ENCODE peak calls at places on chromosomes 7 and 10, in six cellular contexts. Y is H9, M is H1, K is IMR-90, A is mesenchymal stem cell, P is trophoblast cell. Q is an unnamed sample.

GRCh38 chr7:105691692-105692564 is 110.6 kb upstream of the EFCAB10 start:
- DNase-seq in Y (peak), M (no peak), K (peak), A (no peak), P (peak), Q (no peak)

GRCh38 chr10:9781681-9782080 is 1236.0 kb upstream of the CELF2 start:
- DNase-seq in Y (no peak), M (no peak), K (peak), A (no peak), P (no peak), Q (no peak)

GRCh38 chr10:15344876-15345285 is 26.2 kb downstream of the FAM171A1 start:
- DNase-seq in Y (no peak), M (no peak), K (peak), A (no peak), P (no peak), Q (no peak)

GRCh38 chr10:122244001-122244715 is 26.9 kb upstream of the BTBD16 start:
- DNase-seq in Y (no peak), M (no peak), K (no peak), A (no peak), P (no peak), Q (no peak)

GRCh38 chr7:139354729-139355128 is 5.0 kb upstream of the LUC7L2 start:
- DNase-seq in Y (no peak), M (no peak), K (no peak), A (no peak), P (no peak), Q (no peak)

GRCh38 chr7:16078076-16078952 is 343.0 kb downstream of the CRPPA start:
- DNase-seq in Y (no peak), M (no peak), K (peak), A (peak), P (peak), Q (peak)

GRCh38 chr10:96512524-96512991 is 1.2 kb downstream of the TLL2 start:
- DNase-seq in Y (peak), M (peak), K (peak), A (peak), P (peak), Q (no peak)

GRCh38 chr7:124775422-124775821 is 9.8 kb upstream of the GPR37 start:
- DNase-seq in Y (no peak), M (no peak), K (no peak), A (no peak), P (no peak), Q (no peak)

GRCh38 chr10:36515313-36515712 is 610.1 kb upstream of the ANKRD30A start:
- DNase-seq in Y (no peak), M (no peak), K (peak), A (peak), P (no peak), Q (no peak)

GRCh38 chr7:12570529-12571461 is at the start of gene SCIN:
- DNase-seq in Y (peak), M (no peak), K (no peak), A (peak), P (peak), Q (no peak)

GRCh38 chr7:111059826-111060225 is 31.1 kb upstream of the LRRN3 start:
- DNase-seq in Y (no peak), M (no peak), K (no peak), A (no peak), P (no peak), Q (no peak)

GRCh38 chr10:16999665-17000451 is 129.8 kb downstream of the CUBN start:
- DNase-seq in Y (no peak), M (no peak), K (peak), A (peak), P (no peak), Q (no peak)

GRCh38 chr10:101292194-101293006 is 61.6 kb upstream of the BTRC start:
- DNase-seq in Y (no peak), M (no peak), K (no peak), A (peak), P (peak), Q (no peak)

GRCh38 chr7:136526408-136527105 is 341.9 kb upstream of the CHRM2 start:
- DNase-seq in Y (no peak), M (no peak), K (no peak), A (no peak), P (no peak), Q (no peak)

GRCh38 chr10:71831646-71832552 is 19.2 kb downstream of the PSAP start:
- DNase-seq in Y (no peak), M (no peak), K (peak), A (no peak), P (peak), Q (no peak)

GRCh38 chr10:14247650-14248258 is 83.0 kb downstream of the FRMD4A start:
- DNase-seq in Y (no peak), M (no peak), K (no peak), A (no peak), P (no peak), Q (no peak)

GRCh38 chr7:379456-380225 is 89.7 kb downstream of the FOXL3 start:
- DNase-seq in Y (peak), M (peak), K (no peak), A (peak), P (no peak), Q (no peak)

GRCh38 chr7:35365523-35365922 is 111.6 kb upstream of the TBX20 start:
- DNase-seq in Y (no peak), M (no peak), K (no peak), A (no peak), P (no peak), Q (no peak)

GRCh38 chr10:128922172-128922571 is 544.9 kb upstream of the MGMT start:
- DNase-seq in Y (no peak), M (no peak), K (no peak), A (no peak), P (no peak), Q (no peak)

GRCh38 chr7:139915301-139915863 is 86.3 kb downstream of the TBXAS1 start:
- DNase-seq in Y (no peak), M (no peak), K (peak), A (no peak), P (no peak), Q (no peak)

GRCh38 chr10:116183733-116184447 is 89.1 kb downstream of the GFRA1 start:
- DNase-seq in Y (peak), M (peak), K (peak), A (peak), P (peak), Q (no peak)

GRCh38 chr7:112260941-112261340 is 54.4 kb downstream of the ZNF277 start:
- DNase-seq in Y (no peak), M (no peak), K (no peak), A (no peak), P (peak), Q (no peak)

GRCh38 chr7:22418251-22419046 is 61.5 kb upstream of the RAPGEF5 start:
- DNase-seq in Y (no peak), M (no peak), K (no peak), A (no peak), P (no peak), Q (no peak)

GRCh38 chr10:91253300-91253699 is 32.8 kb downstream of the PCGF5 start:
- DNase-seq in Y (no peak), M (no peak), K (no peak), A (no peak), P (no peak), Q (no peak)

GRCh38 chr7:1097120-1097504 is 9.2 kb downstream of the GPER1 start:
- DNase-seq in Y (no peak), M (no peak), K (no peak), A (no peak), P (no peak), Q (no peak)

GRCh38 chr7:150341263-150342118 is at the start of gene RARRES2:
- DNase-seq in Y (peak), M (no peak), K (no peak), A (peak), P (no peak), Q (no peak)

GRCh38 chr7:137895301-137896201 is 48.8 kb upstream of the DGKI start:
- DNase-seq in Y (no peak), M (no peak), K (no peak), A (no peak), P (no peak), Q (no peak)

GRCh38 chr10:102344067-102344466 is 51.4 kb upstream of the NFKB2 start:
- DNase-seq in Y (no peak), M (no peak), K (peak), A (no peak), P (no peak), Q (no peak)

GRCh38 chr10:673492-673891 is 16.0 kb downstream of the DIP2C start:
- DNase-seq in Y (no peak), M (no peak), K (no peak), A (no peak), P (no peak), Q (no peak)

GRCh38 chr7:109879429-109879828 is 1211.5 kb upstream of the LRRN3 start:
- DNase-seq in Y (no peak), M (no peak), K (no peak), A (no peak), P (no peak), Q (no peak)

GRCh38 chr7:42929449-42929848 is 2.5 kb downstream of the PSMA2 start:
- DNase-seq in Y (no peak), M (no peak), K (no peak), A (no peak), P (no peak), Q (no peak)

GRCh38 chr7:28013441-28013840 is 167.2 kb downstream of the JAZF1 start:
- DNase-seq in Y (no peak), M (no peak), K (no peak), A (no peak), P (no peak), Q (no peak)

GRCh38 chr7:78760620-78761355 is 692.7 kb downstream of the MAGI2 start:
- DNase-seq in Y (no peak), M (no peak), K (no peak), A (no peak), P (no peak), Q (no peak)

GRCh38 chr7:141484907-141485306 is 66.3 kb upstream of the AGK start:
- DNase-seq in Y (no peak), M (no peak), K (no peak), A (no peak), P (no peak), Q (no peak)

GRCh38 chr7:105580022-105580740 is 1.1 kb downstream of the EFCAB10 start:
- DNase-seq in Y (no peak), M (no peak), K (no peak), A (no peak), P (peak), Q (no peak)

GRCh38 chr7:92813390-92814024 is 22.9 kb downstream of the CDK6 start:
- DNase-seq in Y (no peak), M (no peak), K (peak), A (peak), P (no peak), Q (no peak)

GRCh38 chr7:140904081-140904480 is 20.6 kb downstream of the BRAF start:
- DNase-seq in Y (no peak), M (no peak), K (peak), A (no peak), P (no peak), Q (no peak)

GRCh38 chr10:47264797-47265281 is 35.2 kb upstream of the GDF10 start:
- DNase-seq in Y (no peak), M (no peak), K (no peak), A (no peak), P (peak), Q (no peak)

GRCh38 chr7:97513326-97513725 is 218.6 kb upstream of the TAC1 start:
- DNase-seq in Y (no peak), M (no peak), K (no peak), A (no peak), P (no peak), Q (no peak)

DNA sequence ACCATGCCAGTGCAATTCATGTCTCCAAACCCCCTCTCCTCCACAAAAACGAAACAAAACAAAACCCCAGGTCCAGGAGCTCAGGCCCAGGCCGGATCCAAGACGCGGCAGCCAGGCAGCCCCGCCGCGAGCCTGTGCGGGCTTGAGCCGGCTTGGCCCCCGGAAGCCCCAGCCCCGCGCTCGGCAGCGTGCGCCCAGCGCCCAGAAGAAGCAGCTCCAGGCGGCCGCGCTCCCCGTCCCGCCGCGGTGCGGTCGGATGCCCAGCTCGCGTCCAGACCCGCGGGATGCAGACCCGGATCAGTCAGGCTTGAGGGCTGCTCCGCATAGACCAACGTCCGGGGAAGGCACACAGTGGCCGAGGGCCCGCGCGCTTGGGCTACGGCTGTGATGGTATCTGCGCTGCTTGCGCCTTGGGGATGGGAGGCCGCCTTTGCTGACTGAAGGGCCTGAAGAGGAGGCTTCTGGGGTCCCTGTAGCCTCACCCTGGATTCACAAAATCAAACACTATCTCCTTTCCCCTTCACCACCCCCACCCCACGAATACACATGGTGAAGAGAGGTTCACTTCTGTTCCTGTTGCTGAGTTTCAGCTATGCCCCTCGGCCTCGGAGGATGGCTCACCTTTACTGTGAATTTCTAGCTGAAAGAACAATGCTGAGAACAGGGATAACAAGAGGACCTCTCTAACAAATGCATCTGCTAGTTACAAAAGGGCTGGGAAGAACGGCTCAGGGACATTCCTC is 79.9 kb upstream of the EN2 start:
- DNase-seq in Y (peak), M (no peak), K (peak), A (peak), P (peak), Q (no peak)
- H4K91ac ChIP-seq in Y (no peak), M (no peak), K (no peak), A (no peak), P (no peak), Q (no peak)

GRCh38 chr10:79150444-79150754 is 81.6 kb downstream of the ZMIZ1 start:
- DNase-seq in Y (no peak), M (no peak), K (no peak), A (no peak), P (no peak), Q (no peak)

GRCh38 chr10:79149662-79150443 is 81.1 kb downstream of the ZMIZ1 start:
- DNase-seq in Y (peak), M (no peak), K (peak), A (peak), P (peak), Q (no peak)

GRCh38 chr10:79155301-79156081 is 86.7 kb downstream of the ZMIZ1 start:
- DNase-seq in Y (no peak), M (no peak), K (peak), A (peak), P (no peak), Q (no peak)

GRCh38 chr10:79153753-79154152 is 85.0 kb downstream of the ZMIZ1 start:
- DNase-seq in Y (no peak), M (no peak), K (no peak), A (no peak), P (no peak), Q (no peak)

DNA sequence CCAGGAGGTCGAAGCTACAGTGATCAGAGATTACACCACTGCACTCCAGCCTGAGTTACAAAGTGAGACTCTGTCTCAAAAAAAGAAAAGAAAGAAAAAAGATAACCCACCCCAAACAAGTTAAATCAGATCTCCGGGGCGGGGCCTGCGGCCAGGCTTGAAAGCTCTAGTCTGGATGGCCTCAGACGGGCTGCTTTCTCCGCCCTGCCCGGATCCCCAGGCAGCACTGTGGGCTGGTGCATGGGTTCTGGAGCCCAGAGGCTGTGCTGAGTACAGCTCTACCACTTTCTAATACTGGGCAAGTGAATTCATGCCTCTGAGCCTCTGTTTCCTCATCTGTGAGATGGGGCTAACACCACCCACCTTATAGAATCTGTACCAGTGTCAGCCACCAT is 83.7 kb downstream of the ZMIZ1 start:
- DNase-seq in Y (no peak), M (no peak), K (no peak), A (peak), P (no peak), Q (no peak)
- H3K9ac ChIP-seq in Y (no peak), M (no peak), K (peak), A (peak), P (no peak), Q (no peak)

GRCh38 chr10:87036623-87037022 is 16.5 kb downstream of the FAM25A start:
- DNase-seq in Y (no peak), M (no peak), K (no peak), A (no peak), P (no peak), Q (no peak)
- H4K91ac ChIP-seq in Y (no peak), M (no peak), K (no peak), A (no peak), P (no peak), Q (no peak)

GRCh38 chr10:86400705-86401587 is 34.4 kb upstream of the GRID1 start:
- DNase-seq in Y (no peak), M (no peak), K (no peak), A (peak), P (peak), Q (no peak)
- H3K9ac ChIP-seq in Y (no peak), M (no peak), K (peak), A (peak), P (peak), Q (peak)